ENCODE peak calls at places on chromosomes 4 and X, in eight cellular contexts. N is activated T-cell treated with anti-CD3 and anti-CD28 coated beads, Interleukin-2, amount 50 U/mL, for 4 hours; V is activated CD4-positive, alpha-beta T cell treated with anti-CD3 and anti-CD28 coated beads, Interleukin-2, amount 50 U/mL, for 4 hours; D is mucosa of descending colon; U is cardiac muscle cell; X is GM10248; I is NCI-H1417; O is PC-9. C is an unnamed sample.
A peak's percentile ranks its signal among the peaks of the same experiment; 100 is the strongest.

GRCh38 chr4:174398728-174399127 is 115.0 kb downstream of the CEP44 start:
- DNase-seq in N (no peak), V (no peak), D (no peak), U (no peak), X (no peak), I (no peak), O (no peak), C (no peak)

GRCh38 chr4:52250124-52250523 is 199.0 kb downstream of the SPATA18 start:
- DNase-seq in N (no peak), V (no peak), D (no peak), U (no peak), X (no peak), I (peak; percentile 86), O (no peak), C (no peak)

GRCh38 chr4:1487106-1487505 is 80.9 kb upstream of the NKX1-1 start:
- DNase-seq in N (no peak), V (no peak), D (no peak), U (no peak), X (no peak), I (no peak), O (no peak), C (no peak)

GRCh38 chr4:10809905-10810304 is 125.3 kb upstream of the CLNK start:
- DNase-seq in N (no peak), V (no peak), D (no peak), U (no peak), X (no peak), I (no peak), O (no peak), C (no peak)

GRCh38 chr4:115851918-115852766 is 738.7 kb upstream of the NDST4 start:
- DNase-seq in N (no peak), V (no peak), D (no peak), U (peak; percentile 82), X (peak; percentile 37), I (peak; percentile 44), O (peak; percentile 15), C (no peak)

GRCh38 chrX:126509917-126510316 is 42.7 kb downstream of the DCAF12L1 start:
- DNase-seq in N (no peak), V (no peak), D (no peak), U (no peak), X (no peak), I (no peak), O (no peak), C (no peak)

GRCh38 chrX:70219938-70220764 is 14.3 kb upstream of the AWAT1 start:
- DNase-seq in N (no peak), V (no peak), D (peak; percentile 55), U (no peak), X (no peak), I (no peak), O (peak; percentile 58), C (no peak)

GRCh38 chr4:125726121-125726520 is 411.4 kb downstream of the FAT4 start:
- DNase-seq in N (no peak), V (no peak), D (no peak), U (no peak), X (no peak), I (no peak), O (no peak), C (no peak)

GRCh38 chrX:81259008-81259713 is 57.3 kb downstream of the SH3BGRL start:
- DNase-seq in N (no peak), V (no peak), D (no peak), U (peak; percentile 55), X (no peak), I (no peak), O (no peak), C (no peak)

GRCh38 chr4:23166919-23167318 is 474.2 kb downstream of the GBA3 start:
- DNase-seq in N (no peak), V (no peak), D (no peak), U (no peak), X (no peak), I (no peak), O (no peak), C (no peak)

GRCh38 chr4:57064120-57064519 is 46.1 kb downstream of the IGFBP7 start:
- DNase-seq in N (no peak), V (no peak), D (no peak), U (no peak), X (no peak), I (no peak), O (no peak), C (no peak)

GRCh38 chr4:100736651-100737450 is 219.0 kb upstream of the EMCN start:
- DNase-seq in N (no peak), V (no peak), D (no peak), U (peak; percentile 5), X (no peak), I (no peak), O (no peak), C (no peak)

GRCh38 chr4:4788573-4788972 is 70.9 kb upstream of the MSX1 start:
- DNase-seq in N (no peak), V (no peak), D (no peak), U (no peak), X (no peak), I (no peak), O (no peak), C (no peak)

GRCh38 chrX:7941390-7942042 is 14.3 kb upstream of the PNPLA4 start:
- DNase-seq in N (no peak), V (no peak), D (no peak), U (peak; percentile 44), X (no peak), I (no peak), O (peak; percentile 2), C (no peak)

GRCh38 chr4:166458756-166459155 is 585.7 kb downstream of the TLL1 start:
- DNase-seq in N (no peak), V (no peak), D (no peak), U (no peak), X (no peak), I (no peak), O (no peak), C (no peak)

GRCh38 chr4:629636-629915 is 4.2 kb downstream of the PDE6B start:
- DNase-seq in N (no peak), V (no peak), D (no peak), U (no peak), X (no peak), I (no peak), O (no peak), C (no peak)

GRCh38 chrX:153471663-153472280 is 1.4 kb upstream of the HAUS7 start:
- DNase-seq in N (no peak), V (no peak), D (no peak), U (no peak), X (no peak), I (no peak), O (no peak), C (no peak)

GRCh38 chr4:2104556-2105345 is 45.6 kb downstream of the NAT8L start:
- DNase-seq in N (no peak), V (no peak), D (no peak), U (no peak), X (no peak), I (no peak), O (no peak), C (peak; percentile 45)

GRCh38 chr4:85607624-85608023 is 132.7 kb downstream of the ARHGAP24 start:
- DNase-seq in N (no peak), V (no peak), D (peak; percentile 73), U (no peak), X (no peak), I (peak; percentile 45), O (no peak), C (no peak)

GRCh38 chrX:10519761-10520160 is 100.6 kb downstream of the MID1 start:
- DNase-seq in N (no peak), V (no peak), D (no peak), U (no peak), X (no peak), I (no peak), O (no peak), C (no peak)

GRCh38 chr4:40205259-40206198 is 8.7 kb downstream of the RHOH start:
- DNase-seq in N (no peak), V (no peak), D (no peak), U (no peak), X (peak; percentile 51), I (no peak), O (no peak), C (no peak)

GRCh38 chrX:146863566-146863965 is 49.0 kb upstream of the CXorf51A start:
- DNase-seq in N (no peak), V (no peak), D (no peak), U (no peak), X (no peak), I (no peak), O (no peak), C (no peak)

GRCh38 chr4:136985683-136986082 is 546.6 kb downstream of the PCDH18 start:
- DNase-seq in N (no peak), V (no peak), D (no peak), U (no peak), X (no peak), I (no peak), O (no peak), C (no peak)

GRCh38 chr4:122003335-122003734 is 51.5 kb upstream of the TRPC3 start:
- DNase-seq in N (no peak), V (peak; percentile 6), D (no peak), U (peak; percentile 32), X (peak; percentile 34), I (peak; percentile 15), O (peak; percentile 7), C (no peak)

GRCh38 chrX:130094712-130095111 is 15.6 kb downstream of the ELF4 start:
- DNase-seq in N (no peak), V (no peak), D (peak; percentile 58), U (no peak), X (no peak), I (no peak), O (no peak), C (no peak)

GRCh38 chrX:138026211-138026610 is 460.3 kb downstream of the ZIC3 start:
- DNase-seq in N (no peak), V (no peak), D (no peak), U (peak; percentile 23), X (peak; percentile 15), I (no peak), O (no peak), C (no peak)

GRCh38 chrX:35842657-35843056 is 44.5 kb downstream of the MAGEB16 start:
- DNase-seq in N (no peak), V (no peak), D (no peak), U (no peak), X (no peak), I (no peak), O (no peak), C (no peak)

GRCh38 chr4:71907782-71908181 is 123.9 kb upstream of the GC start:
- DNase-seq in N (no peak), V (no peak), D (no peak), U (no peak), X (no peak), I (no peak), O (no peak), C (no peak)

GRCh38 chr4:185201983-185202962 is 1.5 kb downstream of the CFAP97 start:
- DNase-seq in N (no peak), V (no peak), D (no peak), U (peak; percentile 33), X (no peak), I (peak; percentile 0), O (peak; percentile 51), C (no peak)

GRCh38 chr4:180150818-180151217 is 2092.4 kb upstream of the TENM3 start:
- DNase-seq in N (no peak), V (no peak), D (no peak), U (no peak), X (no peak), I (no peak), O (no peak), C (no peak)

GRCh38 chr4:67879486-67879885 is 4.3 kb downstream of the TMPRSS11D start:
- DNase-seq in N (no peak), V (no peak), D (no peak), U (no peak), X (no peak), I (no peak), O (no peak), C (no peak)